ENCODE peak calls at places on chromosomes 4 and X, in seven cellular contexts. V, U, B, M, G, Y and O are unnamed samples.
A peak's percentile ranks its signal among the peaks of the same experiment; 100 is the strongest.

GRCh38 chr4:55912249-55912648 is 36.5 kb upstream of the CEP135 start:
- DNase-seq in V (no peak), U (no peak), B (no peak), M (no peak), G (no peak), Y (no peak), O (no peak)

GRCh38 chr4:126701756-126702155 is 931.0 kb upstream of the INTU start:
- DNase-seq in V (peak; percentile 81), U (no peak), B (no peak), M (peak; percentile 15), G (no peak), Y (no peak), O (no peak)

GRCh38 chr4:1792832-1793495 is at the start of gene FGFR3:
- DNase-seq in V (no peak), U (peak; percentile 90), B (peak; percentile 47), M (peak; percentile 11), G (peak; percentile 58), Y (peak; percentile 86), O (no peak)

GRCh38 chrX:129823115-129823514 is 20.6 kb downstream of the ZDHHC9 start:
- DNase-seq in V (peak; percentile 15), U (peak; percentile 39), B (no peak), M (peak; percentile 40), G (no peak), Y (no peak), O (peak; percentile 61)

GRCh38 chr4:75654905-75655304 is 18.3 kb downstream of the G3BP2 start:
- DNase-seq in V (no peak), U (no peak), B (no peak), M (no peak), G (no peak), Y (no peak), O (no peak)

GRCh38 chrX:55907968-55908607 is 190.5 kb downstream of the RRAGB start:
- DNase-seq in V (no peak), U (peak; percentile 91), B (peak; percentile 44), M (peak; percentile 61), G (peak; percentile 37), Y (peak; percentile 83), O (peak; percentile 54)

GRCh38 chr4:31408136-31408535 is 688.0 kb downstream of the PCDH7 start:
- DNase-seq in V (no peak), U (no peak), B (no peak), M (no peak), G (no peak), Y (no peak), O (no peak)

GRCh38 chrX:13489451-13489850 is 80.0 kb upstream of the EGFL6 start:
- DNase-seq in V (peak; percentile 38), U (no peak), B (no peak), M (peak; percentile 17), G (no peak), Y (no peak), O (no peak)

GRCh38 chr4:154618708-154619315 is 6.4 kb upstream of the FGG start:
- DNase-seq in V (peak; percentile 30), U (peak; percentile 75), B (peak; percentile 27), M (peak; percentile 38), G (peak; percentile 39), Y (peak; percentile 66), O (peak; percentile 81)

GRCh38 chr4:140637836-140638235 is 69.1 kb upstream of the UCP1 start:
- DNase-seq in V (no peak), U (peak; percentile 73), B (no peak), M (no peak), G (no peak), Y (peak; percentile 41), O (peak; percentile 61)

GRCh38 chr4:14415146-14415545 is 587.1 kb upstream of the CPEB2 start:
- DNase-seq in V (peak; percentile 31), U (peak; percentile 58), B (no peak), M (peak; percentile 29), G (peak; percentile 15), Y (no peak), O (no peak)

GRCh38 chr4:155888171-155888570 is 15.3 kb upstream of the TDO2 start:
- DNase-seq in V (peak; percentile 9), U (no peak), B (no peak), M (no peak), G (no peak), Y (no peak), O (peak; percentile 74)

GRCh38 chrX:97230948-97231347 is 347.2 kb downstream of the RPA4 start:
- DNase-seq in V (no peak), U (no peak), B (no peak), M (no peak), G (no peak), Y (no peak), O (no peak)

GRCh38 chrX:97238632-97239031 is 354.9 kb downstream of the RPA4 start:
- DNase-seq in V (peak; percentile 55), U (peak; percentile 38), B (no peak), M (peak; percentile 30), G (no peak), Y (no peak), O (no peak)

GRCh38 chrX:97229318-97229717 is 345.6 kb downstream of the RPA4 start:
- DNase-seq in V (no peak), U (no peak), B (no peak), M (no peak), G (no peak), Y (no peak), O (no peak)

GRCh38 chrX:97234471-97235097 is 350.9 kb downstream of the RPA4 start:
- DNase-seq in V (no peak), U (no peak), B (no peak), M (peak; percentile 15), G (no peak), Y (no peak), O (no peak)
- H2BK120ac ChIP-seq in V (no peak overlapping the region), U (no peak overlapping the region), B (no peak overlapping the region), M (no peak overlapping the region), G (no peak overlapping the region), Y (no peak overlapping the region), O (no peak overlapping the region)

DNA sequence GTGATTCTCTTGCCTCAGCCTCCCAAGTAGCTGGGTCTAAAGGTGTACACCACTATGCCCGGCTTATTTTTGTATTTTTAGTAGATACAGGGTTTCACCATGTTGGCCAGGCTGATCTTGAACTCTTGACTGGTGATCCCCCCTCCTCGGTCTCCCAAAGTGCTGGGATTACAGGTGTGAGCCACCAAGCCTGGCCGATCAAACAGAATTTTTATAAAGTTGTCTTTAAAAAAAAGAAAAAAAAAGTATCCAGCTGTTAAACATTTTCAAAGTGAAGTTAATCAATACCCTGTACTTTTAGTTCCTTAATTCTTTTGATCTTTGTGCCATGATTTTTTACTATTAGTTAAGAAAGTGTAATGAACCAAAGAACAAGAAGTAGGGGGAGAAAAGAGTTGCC is 24.3 kb downstream of the SMAD1 start:
- DNase-seq in V (no peak), U (no peak), B (no peak), M (no peak), G (no peak), Y (no peak), O (no peak)
- H3K4me1 ChIP-seq in V (no peaks in the 10 kb centered on the region), U (no peaks in the 10 kb centered on the region), B (peaks cover 5% of the 10 kb centered on the region), M (peaks cover 5% of the 10 kb centered on the region), G (no peaks in the 10 kb centered on the region), Y (no peaks in the 10 kb centered on the region), O (peaks cover 2% of the 10 kb centered on the region)

DNA sequence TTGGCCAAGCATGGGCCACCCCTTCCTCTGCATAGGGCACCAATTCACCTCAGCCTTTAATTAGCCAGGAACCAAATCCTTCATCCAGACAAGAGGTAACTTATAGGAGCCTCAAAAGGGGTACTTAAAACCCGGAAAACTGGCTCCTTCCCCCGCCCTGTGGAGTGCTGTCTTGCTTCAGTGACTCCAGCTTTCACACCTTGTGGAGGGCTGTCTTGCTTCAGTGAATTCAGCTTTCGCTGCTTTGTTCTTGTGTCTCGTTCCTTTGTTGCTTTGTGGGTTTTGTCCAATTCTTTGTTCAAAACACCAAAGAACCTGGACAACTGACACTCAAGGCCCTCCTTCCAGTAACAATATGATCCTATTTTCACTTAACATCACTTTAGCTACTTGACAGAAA is 82.2 kb upstream of the FRG1 start:
- DNase-seq in V (no peak), U (no peak), B (no peak), M (no peak), G (peak; percentile 20), Y (no peak), O (no peak)
- H2BK120ac ChIP-seq in V (no peak overlapping the region), U (no peak overlapping the region), B (no peak overlapping the region), M (no peak overlapping the region), G (no peak overlapping the region), Y (no peak overlapping the region), O (no peak overlapping the region)

GRCh38 chr4:67750691-67751090 is 3.5 kb downstream of the GNRHR start:
- DNase-seq in V (no peak), U (no peak), B (no peak), M (no peak), G (no peak), Y (no peak), O (no peak)

GRCh38 chr4:67749286-67749685 is 4.9 kb downstream of the GNRHR start:
- DNase-seq in V (no peak), U (no peak), B (no peak), M (no peak), G (no peak), Y (no peak), O (no peak)

GRCh38 chr4:67751260-67751659 is 2.9 kb downstream of the GNRHR start:
- DNase-seq in V (peak; percentile 51), U (no peak), B (no peak), M (peak; percentile 42), G (no peak), Y (no peak), O (no peak)

GRCh38 chr4:67755974-67756373 is 1.8 kb upstream of the GNRHR start:
- DNase-seq in V (no peak), U (no peak), B (no peak), M (no peak), G (no peak), Y (no peak), O (no peak)

GRCh38 chr4:67754288-67754687 is at the start of gene GNRHR:
- DNase-seq in V (no peak), U (no peak), B (no peak), M (no peak), G (no peak), Y (no peak), O (no peak)
- H3K4me1 ChIP-seq in V (no peaks in the 10 kb centered on the region), U (no peaks in the 10 kb centered on the region), B (peaks cover 7% of the 10 kb centered on the region), M (no peaks in the 10 kb centered on the region), G (peaks cover 5% of the 10 kb centered on the region), Y (no peaks in the 10 kb centered on the region), O (no peaks in the 10 kb centered on the region)

GRCh38 chr4:84683065-84683464 is 100.1 kb downstream of the CDS1 start:
- DNase-seq in V (no peak), U (peak; percentile 27), B (no peak), M (no peak), G (no peak), Y (no peak), O (no peak)

GRCh38 chr4:84684361-84684760 is 101.4 kb downstream of the CDS1 start:
- DNase-seq in V (no peak), U (no peak), B (no peak), M (no peak), G (no peak), Y (no peak), O (no peak)

GRCh38 chr4:84683486-84683885 is 100.6 kb downstream of the CDS1 start:
- DNase-seq in V (no peak), U (no peak), B (no peak), M (peak; percentile 16), G (no peak), Y (no peak), O (no peak)

GRCh38 chr4:84681488-84682274 is 98.8 kb downstream of the CDS1 start:
- DNase-seq in V (peak; percentile 82), U (peak; percentile 28), B (no peak), M (peak; percentile 90), G (no peak), Y (no peak), O (peak; percentile 19)

DNA sequence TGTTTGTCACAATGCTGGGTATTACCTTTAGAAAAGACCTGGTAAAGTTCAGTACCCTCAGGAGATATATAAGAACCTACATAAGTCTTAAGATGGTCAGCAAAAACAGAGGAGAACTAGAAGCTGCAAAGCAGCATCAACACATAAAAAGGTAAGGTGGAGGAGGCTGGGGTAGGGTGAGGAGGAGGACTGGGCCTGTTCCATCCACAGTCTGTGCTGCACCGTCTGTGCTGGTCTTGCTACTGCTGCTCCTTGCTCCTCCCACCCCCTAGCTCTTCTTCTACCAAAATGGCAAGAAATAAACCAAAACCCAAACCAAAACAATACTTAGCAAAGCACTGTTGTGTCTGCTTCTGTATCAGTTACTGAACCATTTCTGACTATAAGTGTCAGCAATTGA is 102.2 kb downstream of the CDS1 start:
- DNase-seq in V (no peak), U (no peak), B (no peak), M (no peak), G (no peak), Y (no peak), O (no peak)
- H2BK120ac ChIP-seq in V (no peak overlapping the region), U (no peak overlapping the region), B (no peak overlapping the region), M (no peak overlapping the region), G (no peak overlapping the region), Y (no peak overlapping the region), O (no peak overlapping the region)